ENCODE peak calls at places on chromosomes 16 and 17, in six cellular contexts. R, N, J, Q, L and H are unnamed samples.

GRCh38 chr17:58040386-58040785 is 33.3 kb upstream of the SRSF1 start:
- DNase-seq in R (no peak), N (no peak), J (no peak), Q (no peak), L (no peak), H (no peak)

GRCh38 chr17:48543854-48544355 is 1.0 kb downstream of the HOXB2 start:
- DNase-seq in R (no peak), N (no peak), J (no peak), Q (no peak), L (no peak), H (no peak)

GRCh38 chr17:628507-628941 is 86.1 kb downstream of the VPS53 start:
- DNase-seq in R (no peak), N (no peak), J (no peak), Q (peak), L (no peak), H (no peak)

GRCh38 chr17:60661489-60661888 is 16.2 kb upstream of the BCAS3 start:
- DNase-seq in R (no peak), N (no peak), J (no peak), Q (no peak), L (no peak), H (no peak)

GRCh38 chr17:66720027-66720426 is 114.9 kb upstream of the CACNG5 start:
- DNase-seq in R (no peak), N (no peak), J (no peak), Q (no peak), L (no peak), H (no peak)

GRCh38 chr17:45895304-45895968 is 1.1 kb downstream of the MAPT start:
- DNase-seq in R (peak), N (no peak), J (no peak), Q (no peak), L (no peak), H (no peak)

GRCh38 chr17:80647746-80648145 is 103.1 kb downstream of the RPTOR start:
- DNase-seq in R (no peak), N (peak), J (no peak), Q (no peak), L (no peak), H (no peak)

GRCh38 chr17:74433421-74434121 is 1.7 kb downstream of the GPRC5C start:
- DNase-seq in R (peak), N (no peak), J (no peak), Q (no peak), L (no peak), H (no peak)

GRCh38 chr17:80068301-80069160 is 32.1 kb downstream of the CCDC40 start:
- DNase-seq in R (no peak), N (no peak), J (no peak), Q (no peak), L (no peak), H (no peak)

GRCh38 chr17:79563237-79564013 is 47.4 kb downstream of the RBFOX3 start:
- DNase-seq in R (no peak), N (no peak), J (no peak), Q (no peak), L (no peak), H (no peak)

GRCh38 chr16:15435216-15435864 is 952 bp downstream of the BMERB1 start:
- DNase-seq in R (no peak), N (no peak), J (no peak), Q (peak), L (no peak), H (no peak)

GRCh38 chr16:27097671-27098275 is 31.0 kb downstream of the C16orf82 start:
- DNase-seq in R (no peak), N (no peak), J (no peak), Q (no peak), L (peak), H (no peak)

GRCh38 chr16:30370444-30371247 is at the start of gene TBC1D10B:
- DNase-seq in R (peak), N (peak), J (peak), Q (peak), L (peak), H (peak)
- TF ChIP-seq CTCF in R (no peak), N (peak), J (no peak), Q (peak), L (peak), H (no peak)

GRCh38 chr16:71626018-71626857 is at the start of gene MARVELD3:
- DNase-seq in R (peak), N (no peak), J (no peak), Q (no peak), L (no peak), H (no peak)
- TF ChIP-seq CTCF in R (peak), N (no peak), J (no peak), Q (no peak), L (no peak), H (no peak)

GRCh38 chr16:84940670-84941551 is 70.4 kb downstream of the ZDHHC7 start:
- DNase-seq in R (no peak), N (no peak), J (no peak), Q (no peak), L (no peak), H (no peak)
- TF ChIP-seq CTCF in R (no peak), N (peak), J (no peak), Q (no peak), L (no peak), H (no peak)

GRCh38 chr16:57331355-57331754 is 27.2 kb upstream of the CCL22 start:
- DNase-seq in R (no peak), N (no peak), J (no peak), Q (no peak), L (no peak), H (no peak)
- TF ChIP-seq CTCF in R (no peak), N (no peak), J (no peak), Q (no peak), L (no peak), H (no peak)

DNA sequence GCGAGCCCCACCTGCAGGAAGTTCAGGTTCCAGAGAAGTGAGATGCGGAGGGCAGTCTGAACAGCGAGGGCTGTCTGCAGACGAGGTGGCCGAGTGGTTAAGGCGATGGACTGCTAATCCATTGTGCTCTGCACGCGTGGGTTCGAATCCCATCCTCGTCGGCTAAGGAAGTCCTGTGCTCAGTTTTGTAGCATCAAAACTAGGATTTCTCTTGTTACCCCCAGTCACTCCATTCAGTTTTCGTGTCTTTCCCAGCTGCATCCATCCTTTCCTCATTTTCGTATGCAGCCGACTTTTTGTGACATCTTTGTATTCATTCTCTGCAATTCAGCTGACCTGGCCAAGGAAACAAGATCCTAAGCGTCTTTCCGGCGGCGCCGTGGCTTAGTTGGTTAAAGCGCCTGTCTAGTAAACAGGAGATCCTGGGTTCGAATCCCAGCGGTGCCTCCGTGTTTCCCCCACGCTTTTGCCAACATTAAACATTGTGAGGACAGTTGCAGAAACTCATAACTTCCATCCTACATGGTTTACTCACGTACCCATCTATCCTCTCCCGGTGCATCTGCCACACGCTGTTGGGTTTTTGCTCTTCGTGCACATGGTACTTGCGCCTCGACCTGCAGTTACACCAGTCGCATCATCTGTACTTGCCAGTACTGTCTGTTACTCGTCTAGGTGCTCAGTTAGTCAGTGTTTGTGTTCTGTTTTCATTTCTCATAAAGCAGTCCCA is 3.0 kb downstream of the BORCS6 start:
- DNase-seq in R (peak), N (peak), J (peak), Q (peak), L (peak), H (peak)
- TF ChIP-seq CTCF in R (no peak), N (peak), J (peak), Q (no peak), L (peak), H (no peak)

GRCh38 chr16:84144859-84145639 is at the start of the genes DNAAF1 and HSDL1:
- DNase-seq in R (peak), N (peak), J (peak), Q (peak), L (peak), H (peak)
- TF ChIP-seq CTCF in R (peak), N (peak), J (peak), Q (no peak), L (no peak), H (no peak)

DNA sequence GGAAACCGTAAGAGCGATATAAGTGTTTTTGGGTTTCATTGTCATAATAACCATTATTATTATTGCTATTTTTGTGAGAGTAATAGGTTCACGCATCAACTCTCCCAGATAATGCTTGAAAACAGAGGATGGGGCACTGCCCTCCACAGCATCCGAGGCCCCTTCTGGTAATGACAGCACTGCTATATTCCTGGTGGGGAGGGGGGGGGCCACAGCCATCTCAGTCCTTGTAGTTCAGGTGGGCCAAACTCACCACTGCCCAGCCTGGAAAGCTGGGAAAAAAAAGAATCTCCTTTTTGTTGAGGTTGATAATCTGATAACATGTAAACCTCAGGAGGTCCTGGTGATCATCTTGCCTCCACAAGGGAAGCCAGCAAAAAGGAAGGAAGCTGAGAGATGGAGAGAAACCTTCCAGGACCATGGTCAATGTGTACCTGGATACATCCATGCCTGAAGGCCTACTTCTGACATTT is 706 bp downstream of the C16orf95 start:
- DNase-seq in R (no peak), N (no peak), J (no peak), Q (no peak), L (no peak), H (no peak)
- TF ChIP-seq CTCF in R (no peak), N (no peak), J (no peak), Q (no peak), L (no peak), H (no peak)